ENCODE peak calls at places on chromosomes 1 and 21, in six cellular contexts. M is SK-N-SH, I is K562, D is GM12878, S is HepG2, R is H1. Q is an unnamed sample.

GRCh38 chr1:12636098-12636950 is 7.6 kb upstream of the AADACL4 start:
- DNase-seq in M (no peak), I (no peak), D (no peak), S (no peak), R (peak; percentile 61), Q (no peak)

GRCh38 chr1:105004515-105004914 is 1254.8 kb downstream of the AMY1C start:
- DNase-seq in M (no peak), I (no peak), D (no peak), S (no peak), R (no peak), Q (no peak)

GRCh38 chr1:6870571-6870970 is 85.3 kb downstream of the CAMTA1 start:
- DNase-seq in M (no peak), I (no peak), D (no peak), S (no peak), R (no peak), Q (no peak)

GRCh38 chr1:170487503-170487902 is 44.5 kb upstream of the GORAB start:
- DNase-seq in M (no peak), I (no peak), D (no peak), S (no peak), R (no peak), Q (no peak)

GRCh38 chr21:38334866-38335265 is 78.1 kb downstream of the KCNJ15 start:
- DNase-seq in M (no peak), I (no peak), D (no peak), S (no peak), R (no peak), Q (no peak)

GRCh38 chr1:94384485-94385353 is 33.5 kb upstream of the ABCD3 start:
- DNase-seq in M (peak; percentile 24), I (no peak), D (no peak), S (peak; percentile 83), R (no peak), Q (peak; percentile 23)

GRCh38 chr1:242506724-242507123 is 17.8 kb downstream of the PLD5 start:
- DNase-seq in M (no peak), I (no peak), D (no peak), S (no peak), R (no peak), Q (no peak)

GRCh38 chr1:231581859-231582258 is 44.7 kb upstream of the DISC1 start:
- DNase-seq in M (no peak), I (no peak), D (no peak), S (no peak), R (no peak), Q (no peak)

GRCh38 chr1:53402891-53403655 is 56.1 kb upstream of the DMRTB1 start:
- DNase-seq in M (no peak), I (no peak), D (no peak), S (no peak), R (no peak), Q (no peak)

GRCh38 chr1:183164350-183164749 is 21.7 kb upstream of the LAMC2 start:
- DNase-seq in M (no peak), I (no peak), D (no peak), S (no peak), R (no peak), Q (no peak)

GRCh38 chr1:100717218-100717617 is 2.3 kb upstream of the VCAM1 start:
- DNase-seq in M (no peak), I (no peak), D (no peak), S (no peak), R (no peak), Q (no peak)

GRCh38 chr1:66439028-66439427 is 94.9 kb upstream of the SGIP1 start:
- DNase-seq in M (no peak), I (no peak), D (peak; percentile 27), S (no peak), R (no peak), Q (peak; percentile 53)

GRCh38 chr1:54456921-54457529 is 50.8 kb upstream of the SSBP3 start:
- DNase-seq in M (no peak), I (no peak), D (no peak), S (no peak), R (no peak), Q (no peak)

GRCh38 chr21:38807481-38807880 is 1.8 kb downstream of the ETS2 start:
- DNase-seq in M (peak; percentile 40), I (no peak), D (no peak), S (no peak), R (no peak), Q (no peak)

DNA sequence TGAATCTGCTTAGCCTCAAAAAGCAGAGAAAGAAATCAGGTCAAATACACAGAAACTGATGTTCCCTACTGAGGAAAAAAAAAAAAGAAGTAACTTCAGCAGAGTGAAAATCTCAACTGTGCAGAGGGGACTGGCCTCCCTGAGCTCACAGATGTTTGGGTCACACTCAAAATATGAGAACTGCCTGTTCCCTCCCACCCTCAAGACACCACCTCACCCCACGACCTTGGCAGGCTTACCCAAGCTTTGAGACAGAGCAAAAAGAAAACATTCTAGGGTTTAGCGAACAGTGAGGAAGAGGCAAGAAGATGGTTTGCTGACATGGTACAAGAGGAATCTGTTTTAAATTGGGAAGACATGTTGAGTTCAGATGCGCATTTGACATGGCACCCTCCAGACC is 48.8 kb downstream of the NID1 start:
- DNase-seq in M (no peak), I (no peak), D (no peak), S (no peak), R (no peak), Q (no peak)
- TF ChIP-seq POLR2AphosphoS5 in M (no peak), I (no peak), D (no peak), S (no peak), R (no peak), Q (no peak)

DNA sequence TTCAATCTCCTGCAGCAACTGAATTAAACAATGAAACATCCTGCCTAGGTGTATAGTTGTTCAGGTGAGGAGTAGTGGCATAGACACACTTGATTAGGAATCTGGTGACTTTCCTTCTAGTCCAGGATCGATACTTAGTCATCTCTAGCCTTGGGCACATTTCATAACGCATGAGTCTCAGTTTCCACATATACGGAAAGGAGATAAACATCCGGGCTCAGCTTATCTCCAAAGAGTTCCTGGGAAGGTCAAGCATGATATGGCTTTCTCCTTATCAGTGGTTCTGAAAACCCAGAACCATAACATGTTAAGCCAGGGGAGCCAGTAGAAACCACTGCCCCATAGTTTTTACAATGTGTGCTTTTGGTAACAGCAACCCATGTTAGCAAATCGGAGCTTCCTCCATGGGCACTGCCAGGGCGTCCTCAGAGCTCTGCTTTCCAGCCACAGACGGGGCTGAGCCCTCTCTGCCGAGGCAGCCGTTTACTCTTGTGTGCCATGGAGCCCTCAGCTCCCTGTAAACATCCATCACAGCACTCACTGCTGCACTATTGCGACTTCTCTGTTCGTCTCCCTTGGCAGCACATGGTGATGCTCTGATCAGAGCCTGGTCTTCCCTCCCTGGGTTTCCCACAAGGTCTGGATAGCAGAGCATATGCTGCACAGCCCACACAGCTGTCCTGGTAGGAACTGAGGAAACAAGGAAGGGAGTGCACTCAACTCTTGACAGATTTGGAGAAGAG is 34.6 kb downstream of the RUNX1 start:
- DNase-seq in M (no peak), I (no peak), D (no peak), S (no peak), R (no peak), Q (no peak)
- TF ChIP-seq GABPA in M (no peak), I (no peak), D (no peak), S (no peak), R (no peak), Q (no peak)

DNA sequence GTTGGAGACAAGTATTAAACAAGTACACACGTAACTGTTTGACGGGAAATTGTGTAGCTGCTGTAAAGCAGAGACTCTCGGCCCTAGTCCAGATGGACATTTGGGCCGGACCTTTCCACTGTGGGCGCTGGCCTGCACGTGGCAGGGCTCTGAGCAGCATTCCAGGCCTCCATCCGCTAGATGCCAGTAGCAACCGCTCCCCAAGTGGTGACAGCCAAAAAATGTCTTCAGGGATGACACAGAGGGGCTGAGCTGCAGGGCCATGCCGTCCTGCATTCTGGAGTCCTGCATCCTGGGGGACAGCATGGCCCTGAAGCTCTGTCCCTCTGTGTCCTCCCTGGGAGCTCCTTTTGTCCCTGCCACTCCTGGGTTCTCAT is 24.8 kb downstream of the A3GALT2 start:
- DNase-seq in M (no peak), I (no peak), D (no peak), S (no peak), R (no peak), Q (no peak)
- TF ChIP-seq POLR2AphosphoS5 in M (no peak), I (no peak), D (no peak), S (no peak), R (no peak), Q (no peak)

GRCh38 chr1:26469558-26469957 is 2.7 kb upstream of the HMGN2 start:
- DNase-seq in M (no peak), I (no peak), D (no peak), S (no peak), R (no peak), Q (no peak)
- TF ChIP-seq GABPA in M (no peak), I (no peak), D (no peak), S (no peak), R (no peak), Q (no peak)

GRCh38 chr1:67834246-67834877 is 1.1 kb upstream of the GNG12 start:
- DNase-seq in M (no peak), I (no peak), D (no peak), S (no peak), R (no peak), Q (no peak)

GRCh38 chr1:67830928-67831596 is 2.2 kb downstream of the GNG12 start:
- DNase-seq in M (no peak), I (no peak), D (no peak), S (no peak), R (no peak), Q (no peak)

GRCh38 chr1:67833595-67833926 is 294 bp upstream of the GNG12 start:
- DNase-seq in M (no peak), I (no peak), D (no peak), S (no peak), R (no peak), Q (no peak)

GRCh38 chr1:67831850-67832513 is 1.3 kb downstream of the GNG12 start:
- DNase-seq in M (peak; percentile 75), I (peak; percentile 43), D (no peak), S (no peak), R (no peak), Q (no peak)

DNA sequence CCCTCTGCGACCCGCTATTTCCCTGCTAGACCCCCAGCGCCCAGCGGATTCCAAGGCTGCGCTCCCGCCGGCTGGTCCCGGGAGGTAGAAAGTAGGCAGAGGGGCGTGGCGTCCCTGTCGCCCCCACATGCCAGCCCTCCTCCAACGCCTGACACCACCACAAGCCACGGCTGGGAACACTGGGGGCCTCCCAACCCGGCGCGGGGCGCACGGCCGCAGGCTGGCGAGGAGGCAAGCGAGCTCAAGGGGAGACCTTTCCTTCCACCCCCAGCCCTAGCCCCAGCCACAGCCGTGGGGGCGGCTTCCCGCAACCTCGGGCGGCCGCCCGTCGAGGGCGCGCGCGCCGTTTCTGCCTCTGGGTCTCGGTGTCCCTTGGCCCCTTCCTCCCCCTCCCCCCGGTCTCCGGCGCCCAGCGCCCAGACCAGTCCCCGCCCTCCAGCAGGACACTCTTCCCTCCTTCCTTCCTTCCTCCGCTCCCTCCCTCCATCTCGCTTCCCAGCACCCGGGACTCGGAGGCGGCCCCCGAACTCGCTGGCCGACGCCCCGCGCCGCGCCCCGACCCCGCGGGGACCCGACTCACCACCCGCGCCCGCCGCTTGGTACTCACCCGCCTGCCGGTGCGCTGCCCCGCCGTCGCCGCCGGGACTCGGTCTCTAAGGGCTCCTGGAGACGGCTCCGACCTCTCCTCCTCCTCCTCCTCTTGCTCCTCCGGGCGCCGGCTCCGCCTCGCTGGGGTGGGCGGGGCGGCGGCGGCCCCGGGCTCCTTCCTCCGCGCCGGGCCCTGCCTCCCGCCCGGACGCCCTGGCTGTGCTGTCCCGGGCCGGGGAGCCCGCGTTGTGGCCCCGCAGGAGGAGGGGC is at the start of gene GNG12:
- DNase-seq in M (peak; percentile 90), I (peak; percentile 69), D (no peak), S (no peak), R (peak; percentile 88), Q (no peak)
- TF ChIP-seq POLR2AphosphoS5 in M (peak; percentile 62), I (no peak), D (no peak), S (no peak), R (no peak), Q (no peak)